ENCODE peak calls at places on chromosomes 4 and X, in ten cellular contexts. One of them, this sample, is unnamed.

GRCh38 chrX:63350551-63350950 is 581 bp downstream of the SPIN4 start:
- DNase-seq in ascending aorta: no peak
- DNase-seq in NB4: peak
- DNase-seq in MM.1S: peak
- DNase-seq in lung: no peak
- DNase-seq in lower leg skin: peak
- DNase-seq in dorsolateral prefrontal cortex: no peak
- DNase-seq in HCT116: no peak
- DNase-seq in astrocyte: peak
- DNase-seq in osteoblast: no peak
- DNase-seq in this sample: peak

GRCh38 chr4:40962551-40963185 is 212.9 kb downstream of the NSUN7 start:
- DNase-seq in ascending aorta: no peak
- DNase-seq in NB4: no peak
- DNase-seq in MM.1S: no peak
- DNase-seq in lung: no peak
- DNase-seq in lower leg skin: no peak
- DNase-seq in dorsolateral prefrontal cortex: no peak
- DNase-seq in HCT116: no peak
- DNase-seq in astrocyte: peak
- DNase-seq in osteoblast: no peak
- DNase-seq in this sample: peak

GRCh38 chr4:152999376-153000067 is 63.4 kb downstream of the FHDC1 start:
- DNase-seq in ascending aorta: no peak
- DNase-seq in NB4: no peak
- DNase-seq in MM.1S: no peak
- DNase-seq in lung: no peak
- DNase-seq in lower leg skin: no peak
- DNase-seq in dorsolateral prefrontal cortex: no peak
- DNase-seq in HCT116: no peak
- DNase-seq in astrocyte: no peak
- DNase-seq in osteoblast: no peak
- DNase-seq in this sample: no peak

GRCh38 chr4:81069706-81070331 is 39.3 kb downstream of the BMP3 start:
- DNase-seq in ascending aorta: no peak
- DNase-seq in NB4: peak
- DNase-seq in MM.1S: peak
- DNase-seq in lung: peak
- DNase-seq in lower leg skin: peak
- DNase-seq in dorsolateral prefrontal cortex: no peak
- DNase-seq in HCT116: peak
- DNase-seq in astrocyte: peak
- DNase-seq in osteoblast: peak
- DNase-seq in this sample: peak

GRCh38 chr4:161256172-161256571 is 907.6 kb downstream of the FSTL5 start:
- DNase-seq in ascending aorta: no peak
- DNase-seq in NB4: no peak
- DNase-seq in MM.1S: no peak
- DNase-seq in lung: no peak
- DNase-seq in lower leg skin: no peak
- DNase-seq in dorsolateral prefrontal cortex: no peak
- DNase-seq in HCT116: peak
- DNase-seq in astrocyte: peak
- DNase-seq in osteoblast: no peak
- DNase-seq in this sample: no peak

GRCh38 chr4:181224826-181225225 is 1018.4 kb upstream of the TENM3 start:
- DNase-seq in ascending aorta: no peak
- DNase-seq in NB4: no peak
- DNase-seq in MM.1S: no peak
- DNase-seq in lung: no peak
- DNase-seq in lower leg skin: no peak
- DNase-seq in dorsolateral prefrontal cortex: no peak
- DNase-seq in HCT116: no peak
- DNase-seq in astrocyte: peak
- DNase-seq in osteoblast: no peak
- DNase-seq in this sample: peak

GRCh38 chrX:134377537-134377936 is 82.4 kb upstream of the HPRT1 start:
- DNase-seq in ascending aorta: no peak
- DNase-seq in NB4: peak
- DNase-seq in MM.1S: peak
- DNase-seq in lung: no peak
- DNase-seq in lower leg skin: no peak
- DNase-seq in dorsolateral prefrontal cortex: no peak
- DNase-seq in HCT116: no peak
- DNase-seq in astrocyte: peak
- DNase-seq in osteoblast: no peak
- DNase-seq in this sample: peak

GRCh38 chr4:109301691-109302365 is 630 bp downstream of the COL25A1 start:
- DNase-seq in ascending aorta: no peak
- DNase-seq in NB4: no peak
- DNase-seq in MM.1S: no peak
- DNase-seq in lung: no peak
- DNase-seq in lower leg skin: no peak
- DNase-seq in dorsolateral prefrontal cortex: no peak
- DNase-seq in HCT116: no peak
- DNase-seq in astrocyte: no peak
- DNase-seq in osteoblast: no peak
- DNase-seq in this sample: no peak

GRCh38 chr4:19514276-19515070 is 737.2 kb upstream of the SLIT2 start:
- DNase-seq in ascending aorta: no peak
- DNase-seq in NB4: no peak
- DNase-seq in MM.1S: no peak
- DNase-seq in lung: no peak
- DNase-seq in lower leg skin: no peak
- DNase-seq in dorsolateral prefrontal cortex: no peak
- DNase-seq in HCT116: no peak
- DNase-seq in astrocyte: no peak
- DNase-seq in osteoblast: no peak
- DNase-seq in this sample: peak

GRCh38 chrX:45747905-45748304 is 547.2 kb upstream of the DIPK2B start:
- DNase-seq in ascending aorta: no peak
- DNase-seq in NB4: no peak
- DNase-seq in MM.1S: no peak
- DNase-seq in lung: no peak
- DNase-seq in lower leg skin: no peak
- DNase-seq in dorsolateral prefrontal cortex: no peak
- DNase-seq in HCT116: no peak
- DNase-seq in astrocyte: peak
- DNase-seq in osteoblast: no peak
- DNase-seq in this sample: no peak

GRCh38 chrX:113400193-113400704 is 559.6 kb upstream of the AMOT start:
- DNase-seq in ascending aorta: no peak
- DNase-seq in NB4: no peak
- DNase-seq in MM.1S: no peak
- DNase-seq in lung: no peak
- DNase-seq in lower leg skin: no peak
- DNase-seq in dorsolateral prefrontal cortex: no peak
- DNase-seq in HCT116: peak
- DNase-seq in astrocyte: peak
- DNase-seq in osteoblast: no peak
- DNase-seq in this sample: peak

GRCh38 chrX:132954323-132954722 is 4.1 kb downstream of the HS6ST2 start:
- DNase-seq in ascending aorta: no peak
- DNase-seq in NB4: no peak
- DNase-seq in MM.1S: no peak
- DNase-seq in lung: no peak
- DNase-seq in lower leg skin: no peak
- DNase-seq in dorsolateral prefrontal cortex: no peak
- DNase-seq in HCT116: no peak
- DNase-seq in astrocyte: no peak
- DNase-seq in osteoblast: no peak
- DNase-seq in this sample: no peak

GRCh38 chr4:43763029-43763610 is 685.5 kb downstream of the KCTD8 start:
- DNase-seq in ascending aorta: no peak
- DNase-seq in NB4: no peak
- DNase-seq in MM.1S: no peak
- DNase-seq in lung: no peak
- DNase-seq in lower leg skin: no peak
- DNase-seq in dorsolateral prefrontal cortex: no peak
- DNase-seq in HCT116: no peak
- DNase-seq in astrocyte: peak
- DNase-seq in osteoblast: no peak
- DNase-seq in this sample: no peak

GRCh38 chr4:110854021-110854678 is 231.3 kb upstream of the PITX2 start:
- DNase-seq in ascending aorta: no peak
- DNase-seq in NB4: peak
- DNase-seq in MM.1S: no peak
- DNase-seq in lung: no peak
- DNase-seq in lower leg skin: no peak
- DNase-seq in dorsolateral prefrontal cortex: no peak
- DNase-seq in HCT116: no peak
- DNase-seq in astrocyte: peak
- DNase-seq in osteoblast: peak
- DNase-seq in this sample: peak

GRCh38 chr4:123430031-123430430 is 33.4 kb downstream of the SPRY1 start:
- DNase-seq in ascending aorta: no peak
- DNase-seq in NB4: peak
- DNase-seq in MM.1S: no peak
- DNase-seq in lung: no peak
- DNase-seq in lower leg skin: no peak
- DNase-seq in dorsolateral prefrontal cortex: no peak
- DNase-seq in HCT116: no peak
- DNase-seq in astrocyte: no peak
- DNase-seq in osteoblast: no peak
- DNase-seq in this sample: no peak
- H3K4me3 ChIP-seq in ascending aorta: no peak
- H3K4me3 ChIP-seq in NB4: no peak
- H3K4me3 ChIP-seq in MM.1S: no peak
- H3K4me3 ChIP-seq in lung: no peak
- H3K4me3 ChIP-seq in lower leg skin: no peak
- H3K4me3 ChIP-seq in dorsolateral prefrontal cortex: no peak
- H3K4me3 ChIP-seq in HCT116: no peak
- H3K4me3 ChIP-seq in astrocyte: no peak
- H3K4me3 ChIP-seq in osteoblast: no peak
- H3K4me3 ChIP-seq in this sample: no peak

DNA sequence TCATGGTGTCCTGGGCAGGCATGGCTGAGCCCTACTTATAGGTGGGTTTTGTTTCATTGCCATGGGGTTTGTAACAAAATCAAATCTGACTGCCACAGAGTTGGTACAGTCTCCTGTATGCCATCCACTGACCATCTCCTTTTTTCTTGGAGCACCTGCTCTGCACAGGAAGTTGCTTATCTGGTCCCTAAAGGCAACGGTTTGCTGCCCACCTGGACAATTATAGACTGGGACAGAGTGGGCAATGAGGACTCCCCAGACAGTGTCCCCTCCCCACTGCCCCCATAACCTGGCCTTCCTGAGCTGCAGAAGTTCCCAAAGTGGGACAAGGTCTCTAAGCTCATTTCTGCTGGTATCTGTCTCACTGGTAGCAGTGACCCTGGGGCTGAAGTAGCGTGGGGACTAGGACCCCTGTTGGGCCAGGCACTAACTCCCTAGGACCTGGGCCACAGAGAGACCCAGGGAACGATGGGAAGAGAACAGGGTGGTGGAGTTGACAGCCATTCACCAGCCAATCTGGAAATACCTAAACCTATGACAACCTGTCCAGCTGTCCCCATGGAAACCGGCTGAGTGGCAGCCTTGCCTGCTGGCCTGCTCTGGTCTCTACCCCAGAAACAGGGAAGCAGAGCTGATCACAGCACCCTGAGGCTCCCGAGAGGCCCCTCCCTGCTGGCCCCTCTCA is 64.7 kb downstream of the WFS1 start:
- DNase-seq in ascending aorta: no peak
- DNase-seq in NB4: no peak
- DNase-seq in MM.1S: no peak
- DNase-seq in lung: no peak
- DNase-seq in lower leg skin: no peak
- DNase-seq in dorsolateral prefrontal cortex: no peak
- DNase-seq in HCT116: no peak
- DNase-seq in astrocyte: no peak
- DNase-seq in osteoblast: peak
- DNase-seq in this sample: no peak
- TF ChIP-seq CTCF in ascending aorta: no peak
- TF ChIP-seq CTCF in NB4: no peak
- TF ChIP-seq CTCF in MM.1S: no peak
- TF ChIP-seq CTCF in lung: no peak
- TF ChIP-seq CTCF in lower leg skin: no peak
- TF ChIP-seq CTCF in dorsolateral prefrontal cortex: no peak
- TF ChIP-seq CTCF in HCT116: no peak
- TF ChIP-seq CTCF in astrocyte: no peak
- TF ChIP-seq CTCF in osteoblast: no peak
- TF ChIP-seq CTCF in this sample: no peak

GRCh38 chr4:88163286-88163685 is 4.8 kb upstream of the ABCG2 start:
- DNase-seq in ascending aorta: no peak
- DNase-seq in NB4: no peak
- DNase-seq in MM.1S: no peak
- DNase-seq in lung: no peak
- DNase-seq in lower leg skin: no peak
- DNase-seq in dorsolateral prefrontal cortex: no peak
- DNase-seq in HCT116: no peak
- DNase-seq in astrocyte: no peak
- DNase-seq in osteoblast: no peak
- DNase-seq in this sample: no peak

GRCh38 chr4:88158360-88159136 is at the start of gene ABCG2:
- DNase-seq in ascending aorta: no peak
- DNase-seq in NB4: peak
- DNase-seq in MM.1S: peak
- DNase-seq in lung: no peak
- DNase-seq in lower leg skin: no peak
- DNase-seq in dorsolateral prefrontal cortex: no peak
- DNase-seq in HCT116: no peak
- DNase-seq in astrocyte: peak
- DNase-seq in osteoblast: peak
- DNase-seq in this sample: peak

GRCh38 chr4:88159137-88159725 is 792 bp upstream of the ABCG2 start:
- DNase-seq in ascending aorta: no peak
- DNase-seq in NB4: no peak
- DNase-seq in MM.1S: no peak
- DNase-seq in lung: no peak
- DNase-seq in lower leg skin: no peak
- DNase-seq in dorsolateral prefrontal cortex: no peak
- DNase-seq in HCT116: peak
- DNase-seq in astrocyte: no peak
- DNase-seq in osteoblast: peak
- DNase-seq in this sample: no peak

GRCh38 chr4:88162636-88163035 is 4.2 kb upstream of the ABCG2 start:
- DNase-seq in ascending aorta: no peak
- DNase-seq in NB4: no peak
- DNase-seq in MM.1S: no peak
- DNase-seq in lung: no peak
- DNase-seq in lower leg skin: no peak
- DNase-seq in dorsolateral prefrontal cortex: no peak
- DNase-seq in HCT116: no peak
- DNase-seq in astrocyte: no peak
- DNase-seq in osteoblast: no peak
- DNase-seq in this sample: no peak

GRCh38 chr4:88158038-88158359 is 440 bp downstream of the ABCG2 start:
- DNase-seq in ascending aorta: no peak
- DNase-seq in NB4: no peak
- DNase-seq in MM.1S: no peak
- DNase-seq in lung: no peak
- DNase-seq in lower leg skin: no peak
- DNase-seq in dorsolateral prefrontal cortex: no peak
- DNase-seq in HCT116: no peak
- DNase-seq in astrocyte: no peak
- DNase-seq in osteoblast: peak
- DNase-seq in this sample: no peak
- H3K4me3 ChIP-seq in ascending aorta: peak
- H3K4me3 ChIP-seq in NB4: no peak
- H3K4me3 ChIP-seq in MM.1S: no peak
- H3K4me3 ChIP-seq in lung: no peak
- H3K4me3 ChIP-seq in lower leg skin: no peak
- H3K4me3 ChIP-seq in dorsolateral prefrontal cortex: peak
- H3K4me3 ChIP-seq in HCT116: peak
- H3K4me3 ChIP-seq in astrocyte: peak
- H3K4me3 ChIP-seq in osteoblast: peak
- H3K4me3 ChIP-seq in this sample: peak

GRCh38 chr4:118296739-118297138 is 56.1 kb downstream of the PRSS12 start:
- DNase-seq in ascending aorta: no peak
- DNase-seq in NB4: no peak
- DNase-seq in MM.1S: no peak
- DNase-seq in lung: no peak
- DNase-seq in lower leg skin: no peak
- DNase-seq in dorsolateral prefrontal cortex: no peak
- DNase-seq in HCT116: no peak
- DNase-seq in astrocyte: no peak
- DNase-seq in osteoblast: peak
- DNase-seq in this sample: no peak
- TF ChIP-seq CTCF in ascending aorta: no peak
- TF ChIP-seq CTCF in NB4: no peak
- TF ChIP-seq CTCF in MM.1S: no peak
- TF ChIP-seq CTCF in lung: no peak
- TF ChIP-seq CTCF in lower leg skin: no peak
- TF ChIP-seq CTCF in dorsolateral prefrontal cortex: no peak
- TF ChIP-seq CTCF in HCT116: no peak
- TF ChIP-seq CTCF in astrocyte: no peak
- TF ChIP-seq CTCF in osteoblast: no peak
- TF ChIP-seq CTCF in this sample: no peak

This sample was measured in AG10803.